ENCODE peak calls at places on chromosomes 2 and 18, in six cellular contexts. R is esophagus squamous epithelium, Y is IMR-90, A is A549, D is uterus, E is HepG2. O is an unnamed sample.

GRCh38 chr2:21928292-21928691 is 804.5 kb downstream of the TDRD15 start:
- DNase-seq in Y (peak), A (no peak), R (no peak), E (no peak), D (no peak), O (no peak)

GRCh38 chr2:121242175-121242875 is 42.7 kb downstream of the TFCP2L1 start:
- DNase-seq in A (no peak), D (no peak), R (no peak), Y (no peak), E (no peak), O (no peak)

GRCh38 chr2:179995735-179996134 is 11.4 kb downstream of the CWC22 start:
- DNase-seq in D (no peak), R (no peak), Y (no peak), E (no peak), A (no peak), O (no peak)

GRCh38 chr18:49898421-49898820 is 85.1 kb upstream of the ACAA2 start:
- DNase-seq in E (peak), R (no peak), Y (peak), D (peak), A (peak), O (no peak)

GRCh38 chr2:40658917-40659316 is 207.0 kb upstream of the SLC8A1 start:
- DNase-seq in A (no peak), D (no peak), R (no peak), E (no peak), Y (peak), O (no peak)

GRCh38 chr2:17249249-17249648 is 269.0 kb downstream of the RAD51AP2 start:
- DNase-seq in Y (no peak), D (no peak), A (no peak), E (no peak), R (no peak), O (no peak)

GRCh38 chr18:74468547-74469014 is 11.5 kb upstream of the DIPK1C start:
- DNase-seq in Y (no peak), R (no peak), D (no peak), A (no peak), E (no peak), O (no peak)

GRCh38 chr2:151367571-151367970 is 10.2 kb downstream of the TNFAIP6 start:
- DNase-seq in A (no peak), E (no peak), D (no peak), R (no peak), Y (peak), O (no peak)

GRCh38 chr2:101753207-101753616 is 55.7 kb downstream of the MAP4K4 start:
- DNase-seq in D (no peak), Y (peak), R (no peak), E (peak), A (no peak), O (no peak)

GRCh38 chr2:189657867-189658266 is 3.4 kb upstream of the ASNSD1 start:
- DNase-seq in E (no peak), D (no peak), R (no peak), A (no peak), Y (peak), O (no peak)

GRCh38 chr2:5673861-5674240 is 18.3 kb upstream of the SOX11 start:
- DNase-seq in A (no peak), Y (peak), D (no peak), R (no peak), E (no peak), O (no peak)

GRCh38 chr2:241802806-241803318 is 6.1 kb upstream of the NEU4 start:
- DNase-seq in R (no peak), D (no peak), Y (no peak), E (no peak), A (no peak), O (no peak)

GRCh38 chr2:36597532-36598377 is at the start of gene FEZ2:
- DNase-seq in R (no peak), A (peak), Y (peak), E (peak), D (peak), O (peak)

GRCh38 chr18:13112982-13113381 is 105.6 kb upstream of the LDLRAD4 start:
- DNase-seq in D (peak), Y (peak), R (no peak), E (peak), A (peak), O (no peak)

GRCh38 chr2:96254592-96254991 is 11.2 kb downstream of the TMEM127 start:
- DNase-seq in D (peak), R (no peak), E (no peak), A (no peak), Y (no peak), O (no peak)

GRCh38 chr2:139704606-139705005 is 924.4 kb upstream of the NXPH2 start:
- DNase-seq in Y (no peak), D (no peak), E (no peak), R (no peak), A (no peak), O (no peak)

GRCh38 chr2:133721155-133721554 is 152.9 kb upstream of the NCKAP5 start:
- DNase-seq in R (no peak), A (no peak), D (no peak), Y (peak), E (no peak), O (no peak)

GRCh38 chr2:230694241-230694640 is 18.4 kb upstream of the CAB39 start:
- DNase-seq in A (no peak), E (no peak), D (no peak), R (no peak), Y (no peak), O (no peak)

GRCh38 chr2:161373939-161374338 is 42.2 kb upstream of the TBR1 start:
- DNase-seq in Y (peak), D (no peak), E (no peak), R (no peak), A (no peak), O (no peak)

GRCh38 chr2:71306762-71307161 is 24.8 kb upstream of the ZNF638 start:
- DNase-seq in R (no peak), D (no peak), Y (no peak), E (no peak), A (no peak), O (no peak)

GRCh38 chr2:71120195-71120594 is 9.8 kb downstream of the MCEE start:
- DNase-seq in Y (no peak), D (no peak), A (no peak), R (no peak), E (no peak), O (no peak)

GRCh38 chr2:48525269-48525943 is 4.5 kb upstream of the STON1 start:
- DNase-seq in A (no peak), D (peak), Y (no peak), E (no peak), R (no peak), O (no peak)

GRCh38 chr2:52805901-52806410 is 961.6 kb upstream of the CHAC2 start:
- DNase-seq in E (no peak), D (no peak), Y (peak), R (no peak), A (no peak), O (no peak)

GRCh38 chr2:177433402-177433801 is 40.8 kb downstream of the AGPS start:
- DNase-seq in D (no peak), A (peak), R (no peak), E (no peak), Y (no peak), O (no peak)

GRCh38 chr2:111705711-111706323 is 178.2 kb downstream of the ANAPC1 start:
- DNase-seq in D (no peak), E (peak), A (peak), Y (peak), R (no peak), O (no peak)

GRCh38 chr18:5879479-5879882 is 15.8 kb downstream of the TMEM200C start:
- DNase-seq in E (peak), Y (peak), R (no peak), D (no peak), A (peak), O (no peak)

GRCh38 chr2:85175369-85176299 is 42.4 kb downstream of the TCF7L1 start:
- DNase-seq in D (no peak), R (no peak), Y (peak), A (no peak), E (peak), O (peak)

GRCh38 chr2:218020966-218021535 is 18.3 kb upstream of the TNS1 start:
- DNase-seq in Y (no peak), E (no peak), A (no peak), D (no peak), R (no peak), O (no peak)

GRCh38 chr2:122705751-122706150 is 950.3 kb downstream of the TSN start:
- DNase-seq in D (no peak), R (no peak), E (no peak), Y (no peak), A (no peak), O (no peak)

GRCh38 chr2:128404709-128405466 is 86.2 kb upstream of the HS6ST1 start:
- DNase-seq in E (no peak), R (no peak), A (no peak), D (peak), Y (no peak), O (peak)

GRCh38 chr18:12093520-12094257 is at the start of gene ANKRD62:
- DNase-seq in D (no peak), E (no peak), Y (no peak), R (no peak), A (no peak), O (no peak)

GRCh38 chr2:215431778-215432758 is 3.8 kb downstream of the FN1 start:
- DNase-seq in R (no peak), D (no peak), Y (no peak), E (no peak), A (no peak), O (no peak)

GRCh38 chr2:48194641-48195040 is 288.3 kb upstream of the FBXO11 start:
- DNase-seq in R (no peak), A (no peak), D (no peak), Y (no peak), E (no peak), O (no peak)

GRCh38 chr2:109204412-109204811 is 75.4 kb downstream of the SH3RF3 start:
- DNase-seq in E (no peak), R (no peak), Y (no peak), A (no peak), D (no peak), O (no peak)

GRCh38 chr2:109438773-109439191 is 175.0 kb downstream of the SEPTIN10 start:
- DNase-seq in Y (peak), E (no peak), D (no peak), R (no peak), A (peak), O (peak)

GRCh38 chr18:11308499-11308898 is 159.1 kb upstream of the PIEZO2 start:
- DNase-seq in D (no peak), R (no peak), E (no peak), A (no peak), Y (peak), O (no peak)

GRCh38 chr2:83368916-83369315 is 1090.2 kb downstream of the SUCLG1 start:
- DNase-seq in Y (no peak), R (no peak), A (no peak), D (no peak), E (no peak), O (no peak)

GRCh38 chr18:75408554-75409506 is 18.7 kb downstream of the SMIM21 start:
- DNase-seq in E (peak), R (no peak), D (no peak), A (peak), Y (peak), O (no peak)

GRCh38 chr2:9423100-9423921 is at the start of the genes CPSF3 and ITGB1BP1:
- DNase-seq in E (peak), R (peak), D (peak), Y (peak), A (peak), O (peak)
- TF ChIP-seq POLR2A in E (peak), R (no peak), D (peak), Y (peak), A (peak), O (no peak)

GRCh38 chr18:28961669-28962228 is 784.8 kb upstream of the CDH2 start:
- DNase-seq in A (peak), E (peak), D (no peak), Y (peak), R (no peak), O (no peak)
- TF ChIP-seq CTCF in A (peak), E (peak), D (no peak), Y (peak), R (peak), O (no peak)

DNA sequence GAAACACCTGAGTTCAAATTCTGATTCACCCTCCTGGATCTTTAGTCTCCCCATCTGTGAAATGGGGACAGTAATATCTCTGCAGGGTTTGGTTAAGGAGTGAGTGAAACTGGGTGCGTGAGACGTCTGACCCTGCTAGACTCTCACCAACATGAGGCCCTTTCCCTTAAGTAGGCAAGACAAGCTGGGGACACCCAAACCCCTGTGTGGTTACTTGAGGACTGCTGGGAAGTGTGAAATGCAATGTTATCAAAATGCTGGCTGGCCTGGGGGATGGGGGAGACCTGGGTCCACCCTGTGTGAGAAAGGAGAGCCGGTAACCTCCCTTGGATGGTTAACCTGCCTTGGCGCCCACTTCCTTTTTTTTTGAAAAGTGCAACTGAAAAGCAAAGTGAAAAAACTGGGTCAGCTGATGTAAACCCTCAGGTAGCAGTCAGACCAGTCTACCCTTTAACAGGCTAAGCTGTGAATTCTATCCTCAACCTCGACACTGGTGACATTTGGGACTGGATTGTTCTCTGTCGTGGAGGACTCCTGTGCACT is 82.3 kb downstream of the INPP5D start:
- DNase-seq in Y (no peak), A (no peak), D (no peak), E (no peak), R (no peak), O (peak)
- TF ChIP-seq POLR2A in Y (no peak), A (no peak), D (no peak), E (no peak), R (no peak), O (no peak)

GRCh38 chr18:80159713-80160636 is 50.9 kb downstream of the ADNP2 start:
- DNase-seq in Y (no peak), D (no peak), A (no peak), R (no peak), E (no peak), O (peak)
- TF ChIP-seq CTCF in Y (peak), D (peak), A (no peak), R (no peak), E (no peak), O (no peak)

DNA sequence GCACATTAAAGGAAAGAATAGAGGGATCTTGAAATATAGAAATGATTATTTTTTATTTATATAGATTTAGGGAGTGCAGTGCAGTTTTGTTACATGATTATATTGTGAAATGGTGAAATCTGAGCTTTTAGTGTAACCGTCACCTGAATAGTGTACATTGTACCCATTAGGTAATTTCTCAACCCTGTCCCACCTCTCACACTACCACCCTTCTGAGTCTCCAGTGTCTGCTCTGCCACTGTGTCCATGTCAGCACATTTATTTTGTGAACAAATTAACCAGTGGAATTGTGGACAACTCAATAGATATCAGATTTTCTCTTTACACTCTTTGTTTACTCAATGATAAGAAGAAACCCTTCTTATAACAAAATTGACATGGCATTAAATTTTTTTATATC is 24.2 kb downstream of the APLF start:
- DNase-seq in Y (no peak), R (no peak), A (no peak), D (no peak), E (peak), O (no peak)
- TF ChIP-seq POLR2A in Y (no peak), R (no peak), A (no peak), D (no peak), E (no peak), O (no peak)

DNA sequence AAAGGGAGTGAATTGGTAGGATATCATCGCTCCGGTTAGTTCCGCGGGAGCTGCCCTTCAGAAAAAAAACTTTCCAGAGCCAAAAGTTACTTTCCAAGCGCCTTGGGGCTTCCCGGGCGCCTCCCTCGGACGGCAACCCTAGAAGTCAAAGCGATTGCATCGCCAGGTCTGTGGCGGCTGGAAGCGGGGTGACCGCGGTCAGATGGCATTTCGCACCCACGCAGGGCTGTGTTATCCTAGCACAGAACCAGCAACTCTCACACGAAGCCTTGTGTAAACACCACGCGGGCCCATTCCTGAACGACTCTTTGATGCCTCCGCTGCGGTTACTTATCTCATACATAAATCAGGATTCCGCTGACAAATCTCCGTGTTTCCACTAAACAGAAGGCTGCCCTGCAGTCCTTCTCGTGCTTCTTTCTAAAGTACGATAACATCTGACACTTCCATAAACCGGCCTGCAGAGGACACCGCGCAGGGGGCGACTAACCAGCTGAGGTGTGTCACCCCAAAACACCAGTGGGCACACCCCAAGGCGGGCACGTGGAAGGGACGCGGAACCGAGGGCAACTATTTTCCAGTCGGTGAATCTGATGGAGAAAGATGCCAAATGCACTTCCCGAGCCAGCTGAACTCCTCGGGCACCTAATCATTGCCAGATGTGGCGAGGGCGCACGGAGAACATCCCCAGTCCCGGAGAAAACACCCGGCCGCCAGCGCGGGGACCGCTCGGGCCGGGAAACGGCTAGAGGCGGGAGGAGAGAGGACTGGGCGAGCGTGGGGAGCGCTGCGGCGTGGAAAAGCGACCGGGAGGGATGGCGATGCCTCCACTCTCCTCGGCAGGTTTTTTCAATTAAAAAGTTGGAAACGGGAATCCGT is 911 bp downstream of the COLEC12 start:
- DNase-seq in D (peak), E (peak), Y (peak), R (no peak), A (peak), O (peak)
- TF ChIP-seq CTCF in D (no peak), E (no peak), Y (no peak), R (no peak), A (no peak), O (no peak)

GRCh38 chr2:11701831-11702301 is 31.9 kb upstream of the NTSR2 start:
- DNase-seq in D (no peak), R (no peak), A (no peak), Y (peak), E (no peak), O (peak)

GRCh38 chr2:11697103-11697871 is 27.3 kb upstream of the NTSR2 start:
- DNase-seq in A (peak), R (no peak), Y (peak), D (peak), E (no peak), O (peak)

GRCh38 chr2:11698009-11698922 is 28.3 kb upstream of the NTSR2 start:
- DNase-seq in E (peak), Y (peak), A (no peak), D (peak), R (no peak), O (peak)

GRCh38 chr2:11701206-11701605 is 31.2 kb upstream of the NTSR2 start:
- DNase-seq in A (no peak), Y (no peak), R (no peak), E (no peak), D (no peak), O (no peak)

DNA sequence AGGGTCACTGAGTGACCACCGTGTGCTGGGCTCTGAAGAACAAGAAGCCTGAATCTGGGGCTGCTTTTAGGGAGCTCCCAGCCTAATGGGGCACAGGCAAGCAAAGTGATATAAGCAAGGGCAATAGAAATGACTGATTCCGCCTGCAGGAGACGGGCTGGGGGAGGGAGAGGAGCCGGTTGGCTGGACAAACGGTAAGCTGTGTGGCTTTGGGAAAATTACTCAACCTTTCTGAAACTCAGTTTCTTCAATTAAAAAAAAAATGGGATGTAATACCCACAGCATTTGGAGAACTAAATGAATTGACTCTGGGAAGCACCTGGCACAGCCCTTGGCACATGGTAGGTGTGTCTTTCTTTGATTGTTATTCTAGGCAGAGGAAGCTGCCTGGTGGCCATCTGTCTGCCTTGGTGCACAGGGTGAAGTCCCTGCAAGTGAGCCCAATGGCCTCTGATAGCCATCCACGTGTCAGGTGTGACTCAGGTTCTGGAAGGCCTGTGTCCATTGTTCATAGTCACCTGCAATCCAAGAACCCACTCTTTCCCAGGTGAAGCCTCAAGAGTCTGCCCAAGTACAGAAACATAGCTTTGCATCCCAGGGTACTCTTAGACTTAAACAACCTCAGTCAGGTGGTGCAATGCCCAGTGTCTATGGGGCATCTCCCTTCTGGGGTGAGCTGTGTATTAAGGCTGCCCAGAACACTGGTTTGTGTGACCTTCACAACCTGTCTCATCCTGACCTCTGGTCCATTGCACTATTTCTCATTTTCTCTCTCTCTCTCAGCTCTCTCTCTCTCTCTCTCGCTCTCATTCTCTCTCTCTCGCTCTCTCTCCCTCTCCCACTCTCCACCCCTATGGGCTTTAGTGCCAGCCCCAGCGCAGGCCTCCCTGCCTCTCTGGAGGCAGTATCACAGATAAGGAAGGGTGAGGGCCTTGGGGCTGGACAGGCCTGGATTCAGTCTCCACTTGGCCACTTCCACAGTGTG is 30.0 kb upstream of the NTSR2 start:
- DNase-seq in Y (no peak), A (no peak), D (no peak), R (no peak), E (no peak), O (no peak)
- TF ChIP-seq POLR2A in Y (no peak), A (no peak), D (no peak), R (no peak), E (no peak), O (no peak)

GRCh38 chr2:226794751-226795171 is 4.9 kb downstream of the IRS1 start:
- DNase-seq in D (peak), Y (peak), R (no peak), A (peak), E (no peak), O (peak)
- TF ChIP-seq CTCF in D (peak), Y (peak), R (no peak), A (no peak), E (no peak), O (no peak)

O was measured in lower leg skin.